ENCODE peak calls at places on chromosomes 13 and 19, in five cellular contexts. P is GDM1; Z is stimulated activated CD4-positive, alpha-beta T cell treated with anti-CD3 and anti-CD28 coated beads, Interleukin-2, amount 100 ng/mL, for 24 hours; E is cardiac muscle cell; O is right atrium auricular region. J is an unnamed sample.

GRCh38 chr19:58562126-58563033 is 4.0 kb upstream of the UBE2M start:
- DNase-seq in Z (peak), O (no peak), P (no peak), E (peak), J (no peak)

GRCh38 chr19:40407714-40408600 is 5.2 kb downstream of the PRX start:
- DNase-seq in E (no peak), Z (no peak), P (no peak), O (no peak), J (no peak)

GRCh38 chr13:29924951-29925350 is 74.5 kb upstream of the UBL3 start:
- DNase-seq in O (no peak), Z (no peak), E (no peak), P (no peak), J (no peak)

GRCh38 chr13:68099616-68100015 is 869.5 kb upstream of the PCDH9 start:
- DNase-seq in P (no peak), Z (no peak), E (peak), O (no peak), J (no peak)

GRCh38 chr13:68369739-68370138 is 1139.6 kb upstream of the PCDH9 start:
- DNase-seq in P (no peak), O (no peak), Z (no peak), E (no peak), J (no peak)

GRCh38 chr13:40189426-40189825 is 477.0 kb downstream of the FOXO1 start:
- DNase-seq in P (no peak), E (no peak), O (no peak), Z (peak), J (no peak)

GRCh38 chr19:11673608-11674041 is 65.1 kb downstream of the ZNF823 start:
- DNase-seq in P (no peak), O (peak), Z (peak), E (peak), J (no peak)

GRCh38 chr19:7199613-7200533 is 94.3 kb downstream of the INSR start:
- DNase-seq in P (no peak), O (no peak), Z (no peak), E (no peak), J (no peak)

GRCh38 chr19:1945899-1946298 is 4.9 kb downstream of the CSNK1G2 start:
- DNase-seq in Z (peak), P (peak), O (no peak), E (peak), J (no peak)

GRCh38 chr13:25733061-25733491 is 318.7 kb downstream of the SHISA2 start:
- DNase-seq in E (no peak), Z (no peak), O (no peak), P (no peak), J (no peak)

GRCh38 chr13:77536358-77536757 is 852 bp downstream of the SCEL start:
- DNase-seq in P (no peak), O (no peak), E (no peak), Z (no peak), J (no peak)

GRCh38 chr19:32256341-32256975 is 89.0 kb upstream of the ZNF507 start:
- DNase-seq in E (no peak), P (no peak), Z (no peak), O (no peak), J (no peak)

GRCh38 chr19:42270346-42271044 is 1.4 kb downstream of the CIC start:
- DNase-seq in P (peak), Z (peak), O (no peak), E (peak), J (no peak)

GRCh38 chr13:65679240-65679639 is 1550.9 kb downstream of the PCDH9 start:
- DNase-seq in Z (no peak), O (no peak), E (peak), P (no peak), J (no peak)

GRCh38 chr19:2289714-2290435 is 7.9 kb upstream of the PEAK3 start:
- DNase-seq in O (no peak), P (peak), Z (peak), E (no peak), J (peak)

GRCh38 chr19:1015782-1016646 is 4.9 kb downstream of the TMEM259 start:
- DNase-seq in O (no peak), Z (no peak), E (no peak), P (no peak), J (no peak)

GRCh38 chr13:91375119-91375729 is 23.2 kb upstream of the GPC5 start:
- DNase-seq in E (peak), Z (no peak), O (no peak), P (peak), J (no peak)

GRCh38 chr19:798415-799075 is 1.3 kb downstream of the PTBP1 start:
- DNase-seq in E (no peak), P (no peak), Z (peak), O (no peak), J (peak)

GRCh38 chr13:71290963-71291937 is 575.8 kb downstream of the DACH1 start:
- DNase-seq in P (no peak), Z (peak), E (peak), O (no peak), J (no peak)

GRCh38 chr13:112150352-112150751 is 83.4 kb downstream of the SOX1 start:
- DNase-seq in O (no peak), E (no peak), P (no peak), Z (no peak), J (no peak)

GRCh38 chr13:57874530-57874929 is 243.0 kb downstream of the PCDH17 start:
- DNase-seq in E (no peak), P (no peak), Z (no peak), O (no peak), J (no peak)

GRCh38 chr13:48726711-48727110 is 73.0 kb downstream of the CYSLTR2 start:
- DNase-seq in O (no peak), Z (no peak), P (no peak), E (no peak), J (no peak)

GRCh38 chr13:111629933-111630332 is 309.5 kb downstream of the TEX29 start:
- DNase-seq in P (no peak), O (peak), Z (no peak), E (no peak), J (no peak)

GRCh38 chr13:32255744-32256120 is 59.4 kb downstream of the ZAR1L start:
- DNase-seq in Z (no peak), P (no peak), E (peak), O (no peak), J (no peak)

GRCh38 chr13:37587236-37587635 is 11.3 kb downstream of the POSTN start:
- DNase-seq in P (no peak), E (peak), Z (no peak), O (no peak), J (no peak)

GRCh38 chr13:111974065-111974640 is 92.8 kb upstream of the SOX1 start:
- DNase-seq in Z (no peak), O (no peak), E (no peak), P (no peak), J (no peak)

GRCh38 chr13:81395368-81395767 is 1054.4 kb upstream of the SPRY2 start:
- DNase-seq in O (no peak), P (no peak), E (peak), Z (no peak), J (no peak)

GRCh38 chr19:30563691-30564090 is 191.5 kb downstream of the ZNF536 start:
- DNase-seq in P (no peak), Z (no peak), O (no peak), E (no peak), J (no peak)

GRCh38 chr19:11058246-11059030 is 30.8 kb upstream of the LDLR start:
- DNase-seq in O (no peak), E (no peak), Z (no peak), P (no peak), J (no peak)

GRCh38 chr13:32889986-32890565 is 126.1 kb upstream of the KL start:
- DNase-seq in O (no peak), P (no peak), Z (no peak), E (no peak), J (no peak)

GRCh38 chr19:56140583-56141415 is at the start of gene ZNF444:
- DNase-seq in Z (peak), E (peak), O (peak), P (peak), J (peak)

GRCh38 chr13:42984691-42985090 is 7.3 kb downstream of the EPSTI1 start:
- DNase-seq in P (no peak), E (no peak), Z (no peak), O (no peak), J (no peak)

GRCh38 chr19:38033658-38034150 is 126.7 kb downstream of the SIPA1L3 start:
- DNase-seq in Z (no peak), O (no peak), P (no peak), E (no peak), J (peak)

GRCh38 chr13:92500192-92500591 is 726.4 kb upstream of the GPC6 start:
- DNase-seq in E (no peak), O (no peak), P (no peak), Z (no peak), J (no peak)

GRCh38 chr19:8525401-8525684 is 11.4 kb upstream of the ZNF414 start:
- DNase-seq in O (no peak), Z (no peak), E (no peak), P (no peak), J (no peak)

GRCh38 chr13:38888309-38888708 is 102.3 kb downstream of the STOML3 start:
- DNase-seq in E (peak), O (no peak), P (no peak), Z (no peak), J (no peak)

GRCh38 chr19:35569281-35569781 is 5.9 kb upstream of the ATP4A start:
- DNase-seq in O (no peak), E (no peak), Z (no peak), P (no peak), J (no peak)